ENCODE peak calls at places on chromosomes 5 and 9, in seven cellular contexts. F, D, C, Q, Z, U and H are unnamed samples.

GRCh38 chr5:40676643-40677333 is 2.9 kb upstream of the PTGER4 start:
- DNase-seq in Q (no peak), F (peak), C (no peak), D (peak), U (peak), Z (no peak), H (peak)

GRCh38 chr5:173242675-173243085 is 7.7 kb upstream of the NKX2-5 start:
- DNase-seq in Z (no peak), D (no peak), F (no peak), U (no peak), C (no peak), Q (no peak), H (no peak)

GRCh38 chr9:120078112-120078511 is 501.9 kb downstream of the CDK5RAP2 start:
- DNase-seq in C (no peak), D (no peak), Z (no peak), U (no peak), F (no peak), Q (no peak), H (no peak)

GRCh38 chr9:126862461-126862830 is 2.0 kb downstream of the ZBTB34 start:
- DNase-seq in U (no peak), F (no peak), Q (peak), Z (no peak), D (no peak), C (no peak), H (no peak)

GRCh38 chr9:1071730-1072129 is 21.6 kb downstream of the DMRT2 start:
- DNase-seq in U (no peak), C (no peak), Q (peak), F (no peak), D (no peak), Z (no peak), H (no peak)

GRCh38 chr5:95042040-95042439 is 242.9 kb downstream of the MCTP1 start:
- DNase-seq in C (no peak), Q (no peak), Z (no peak), D (no peak), U (no peak), F (no peak), H (no peak)

GRCh38 chr9:130194406-130194932 is 22.3 kb downstream of the NCS1 start:
- DNase-seq in U (no peak), C (no peak), D (no peak), F (no peak), Z (no peak), Q (peak), H (no peak)

GRCh38 chr9:20562051-20562450 is 60.2 kb downstream of the MLLT3 start:
- DNase-seq in U (no peak), Q (no peak), C (no peak), D (no peak), Z (no peak), F (no peak), H (no peak)

GRCh38 chr9:114001410-114001685 is 76.8 kb downstream of the AMBP start:
- DNase-seq in Z (no peak), C (no peak), D (no peak), F (no peak), Q (no peak), U (no peak), H (no peak)